ENCODE peak calls at places on chromosomes 12 and 14, in ten cellular contexts. O, H, F, D, N, P, L, R, K and I are unnamed samples.

GRCh38 chr12:113591480-113591971 is 119.9 kb upstream of the LHX5 start:
- DNase-seq in R (no peak), L (no peak), F (no peak), P (no peak), D (no peak), N (peak), H (peak), O (no peak), K (peak), I (no peak)

GRCh38 chr12:103779410-103780092 is 61.5 kb downstream of the NT5DC3 start:
- DNase-seq in L (no peak), P (no peak), O (peak), R (no peak), F (no peak), H (no peak), N (peak), K (no peak), D (no peak), I (no peak)

GRCh38 chr12:125418902-125419564 is 353.8 kb downstream of the AACS start:
- DNase-seq in F (no peak), L (no peak), K (no peak), O (no peak), H (no peak), N (no peak), P (no peak), R (no peak), D (no peak), I (no peak)

GRCh38 chr12:11798856-11799530 is 149.5 kb downstream of the ETV6 start:
- DNase-seq in F (no peak), O (peak), H (no peak), N (no peak), R (no peak), K (peak), L (peak), P (no peak), D (no peak), I (no peak)

GRCh38 chr14:67269338-67270060 is 28.3 kb downstream of the PALS1 start:
- DNase-seq in R (no peak), O (peak), N (no peak), K (no peak), H (no peak), L (peak), D (no peak), F (no peak), P (no peak), I (no peak)

GRCh38 chr14:36915089-36915488 is 253.4 kb downstream of the PAX9 start:
- DNase-seq in L (no peak), H (peak), N (peak), F (no peak), O (no peak), D (no peak), K (no peak), R (no peak), P (no peak), I (no peak)

GRCh38 chr14:105974902-105975301 is 448.5 kb downstream of the TMEM121 start:
- DNase-seq in K (peak), N (peak), H (no peak), F (no peak), L (no peak), O (no peak), R (peak), P (peak), D (no peak), I (no peak)

GRCh38 chr14:58078068-58078467 is 73.9 kb downstream of the ARMH4 start:
- DNase-seq in O (peak), H (no peak), K (no peak), F (no peak), D (no peak), L (peak), P (no peak), N (no peak), R (no peak), I (no peak)

GRCh38 chr14:104770851-104771272 is 17.9 kb downstream of the SIVA1 start:
- DNase-seq in H (no peak), N (no peak), L (no peak), D (no peak), O (peak), P (no peak), R (no peak), F (no peak), K (no peak), I (peak)

GRCh38 chr14:36207500-36207899 is 31.0 kb upstream of the PTCSC3 start:
- DNase-seq in P (no peak), O (no peak), K (peak), L (peak), H (peak), D (no peak), N (peak), R (no peak), F (no peak), I (no peak)

GRCh38 chr12:63276537-63277365 is 125.8 kb upstream of the AVPR1A start:
- DNase-seq in H (peak), K (peak), O (peak), F (no peak), L (peak), P (no peak), N (peak), R (no peak), D (peak), I (no peak)

GRCh38 chr14:37590810-37591139 is 4.3 kb downstream of the FOXA1 start:
- DNase-seq in N (no peak), K (no peak), F (no peak), P (no peak), D (no peak), H (no peak), O (no peak), R (no peak), L (no peak), I (no peak)

GRCh38 chr14:103861413-103862392 is 14.3 kb upstream of the PPP1R13B start:
- DNase-seq in K (no peak), F (no peak), H (no peak), P (no peak), R (no peak), O (no peak), D (no peak), L (no peak), N (no peak), I (peak)

GRCh38 chr12:40101747-40102146 is 4.1 kb downstream of the SLC2A13 start:
- DNase-seq in H (no peak), D (no peak), F (no peak), N (no peak), R (no peak), P (no peak), K (no peak), O (no peak), L (no peak), I (no peak)

GRCh38 chr12:40105265-40105514 is 691 bp downstream of the SLC2A13 start:
- DNase-seq in K (peak), F (no peak), N (no peak), P (no peak), D (no peak), L (peak), R (no peak), O (peak), H (no peak), I (peak)

GRCh38 chr14:67583711-67584644 is 16.1 kb downstream of the PIGH start:
- DNase-seq in P (no peak), O (peak), R (no peak), H (peak), D (peak), L (peak), F (no peak), N (peak), K (peak), I (no peak)

GRCh38 chr14:53187921-53188463 is 34.9 kb upstream of the DDHD1 start:
- DNase-seq in P (no peak), O (no peak), F (no peak), L (no peak), K (no peak), D (no peak), R (no peak), H (no peak), N (no peak), I (no peak)

GRCh38 chr12:95220190-95220589 is 2.6 kb downstream of the VEZT start:
- DNase-seq in O (no peak), K (no peak), F (no peak), R (no peak), N (no peak), L (no peak), H (no peak), D (no peak), P (no peak), I (no peak)

GRCh38 chr12:65152012-65152411 is 17.4 kb upstream of the LEMD3 start:
- DNase-seq in K (no peak), O (no peak), N (no peak), P (no peak), H (no peak), L (no peak), R (no peak), D (no peak), F (no peak), I (no peak)

GRCh38 chr14:29558516-29558915 is 369.1 kb downstream of the PRKD1 start:
- DNase-seq in P (no peak), K (no peak), D (no peak), F (no peak), H (no peak), R (no peak), N (no peak), O (peak), L (no peak), I (no peak)

GRCh38 chr12:107058190-107058589 is 35.2 kb downstream of the CRY1 start:
- DNase-seq in H (no peak), D (no peak), O (no peak), L (no peak), F (no peak), N (no peak), K (no peak), P (no peak), R (no peak), I (no peak)

GRCh38 chr14:22533057-22533704 is 55.8 kb downstream of the DAD1 start:
- DNase-seq in L (no peak), H (no peak), F (no peak), K (no peak), D (no peak), P (no peak), R (no peak), N (no peak), O (no peak), I (no peak)

GRCh38 chr12:22543246-22544037 is 900 bp downstream of the C2CD5 start:
- DNase-seq in D (peak), F (no peak), O (peak), R (peak), P (no peak), K (peak), N (peak), L (peak), H (peak), I (peak)

GRCh38 chr12:54418441-54419087 is 502 bp downstream of the ITGA5 start:
- DNase-seq in D (no peak), O (no peak), N (no peak), K (no peak), L (no peak), H (no peak), F (no peak), R (no peak), P (no peak), I (no peak)

GRCh38 chr14:83355609-83356008 is 1822.0 kb upstream of the SEL1L start:
- DNase-seq in F (no peak), D (no peak), P (no peak), N (no peak), O (no peak), K (no peak), R (no peak), H (no peak), L (no peak), I (no peak)

GRCh38 chr12:108729612-108730336 is 1.5 kb downstream of the CORO1C start:
- DNase-seq in O (peak), L (peak), K (no peak), R (no peak), F (no peak), P (no peak), D (no peak), N (peak), H (peak), I (no peak)

GRCh38 chr12:29782821-29783772 is 645 bp downstream of the TMTC1 start:
- DNase-seq in P (no peak), H (no peak), L (peak), N (peak), K (no peak), O (peak), R (no peak), D (peak), F (peak), I (peak)

GRCh38 chr12:5030066-5030465 is 13.6 kb upstream of the KCNA5 start:
- DNase-seq in D (no peak), K (no peak), O (no peak), N (no peak), L (no peak), H (no peak), P (no peak), F (no peak), R (no peak), I (no peak)

GRCh38 chr12:131941116-131941986 is 8.4 kb upstream of the EP400 start:
- DNase-seq in N (no peak), D (no peak), L (no peak), P (no peak), H (no peak), R (no peak), O (no peak), F (no peak), K (no peak), I (peak)

GRCh38 chr14:50342211-50343080 is 30.3 kb downstream of the DMAC2L start:
- DNase-seq in R (no peak), D (no peak), K (peak), N (peak), L (peak), O (peak), F (no peak), H (peak), P (no peak), I (peak)

GRCh38 chr14:68814376-68815287 is 21.8 kb upstream of the ZFP36L1 start:
- DNase-seq in O (peak), D (no peak), H (peak), F (no peak), R (no peak), N (no peak), L (peak), K (peak), P (no peak), I (no peak)

GRCh38 chr12:7015555-7016370 is 2.5 kb downstream of the LPCAT3 start:
- DNase-seq in L (no peak), O (peak), R (no peak), N (no peak), D (no peak), H (no peak), F (no peak), P (no peak), K (peak), I (no peak)

GRCh38 chr12:6494968-6495367 is 1.1 kb downstream of the NCAPD2 start:
- DNase-seq in R (no peak), N (no peak), P (no peak), D (no peak), H (no peak), O (no peak), L (peak), F (no peak), K (no peak), I (no peak)

GRCh38 chr12:113783811-113784210 is 182.3 kb downstream of the RBM19 start:
- DNase-seq in D (no peak), R (no peak), H (no peak), F (no peak), P (no peak), L (no peak), O (no peak), K (no peak), N (no peak), I (no peak)

GRCh38 chr12:17344649-17345048 is 738.7 kb upstream of the LMO3 start:
- DNase-seq in N (no peak), O (no peak), F (no peak), H (no peak), D (no peak), P (no peak), L (no peak), R (no peak), K (no peak), I (no peak)